ENCODE peak calls at places on chromosomes 11 and 22, in four cellular contexts. L, P, D and U are unnamed samples.

GRCh38 chr11:119671048-119671447 is 58.0 kb downstream of the NECTIN1 start:
- DNase-seq in L (peak; percentile 88), P (no peak), D (no peak), U (no peak)

GRCh38 chr11:70933986-70934583 is 318.3 kb downstream of the SHANK2 start:
- DNase-seq in L (no peak), P (no peak), D (no peak), U (no peak)

GRCh38 chr11:88348870-88349269 is 11.3 kb upstream of the CTSC start:
- DNase-seq in L (peak; percentile 81), P (no peak), D (no peak), U (no peak)

GRCh38 chr11:108592591-108593213 is 866 bp downstream of the EXPH5 start:
- DNase-seq in L (no peak), P (peak; percentile 40), D (no peak), U (no peak)

GRCh38 chr11:27694992-27695391 is 5.3 kb downstream of the BDNF start:
- DNase-seq in L (no peak), P (no peak), D (no peak), U (no peak)

GRCh38 chr22:44538071-44538470 is 40.0 kb upstream of the RTL6 start:
- DNase-seq in L (peak; percentile 43), P (no peak), D (no peak), U (no peak)

GRCh38 chr22:29987143-29987542 is 93.1 kb upstream of the HORMAD2 start:
- DNase-seq in L (no peak), P (no peak), D (no peak), U (no peak)

GRCh38 chr11:68827733-68828132 is 14.0 kb downstream of the CPT1A start:
- DNase-seq in L (no peak), P (no peak), D (no peak), U (no peak)

GRCh38 chr11:102453286-102453797 is 777 bp upstream of the TMEM123 start:
- DNase-seq in L (no peak), P (peak; percentile 38), D (no peak), U (no peak)

GRCh38 chr11:19633276-19633675 is 79.4 kb upstream of the NAV2 start:
- DNase-seq in L (no peak), P (no peak), D (no peak), U (no peak)

GRCh38 chr22:25081409-25081824 is 118.2 kb upstream of the CRYBB3 start:
- DNase-seq in L (peak; percentile 4), P (no peak), D (no peak), U (peak; percentile 60)

GRCh38 chr22:44337658-44338004 is 24.9 kb upstream of the SHISAL1 start:
- DNase-seq in L (peak; percentile 75), P (peak; percentile 53), D (no peak), U (peak; percentile 41)

GRCh38 chr11:108206969-108207682 is 15.3 kb downstream of the NPAT start:
- DNase-seq in L (no peak), P (no peak), D (no peak), U (no peak)

GRCh38 chr22:17784776-17785175 is 10.5 kb upstream of the BID start:
- DNase-seq in L (no peak), P (no peak), D (no peak), U (no peak)
- H2BK120ac ChIP-seq in L (no peak overlapping the region), P (no peak overlapping the region), D (no peak overlapping the region), U (no peak overlapping the region)

DNA sequence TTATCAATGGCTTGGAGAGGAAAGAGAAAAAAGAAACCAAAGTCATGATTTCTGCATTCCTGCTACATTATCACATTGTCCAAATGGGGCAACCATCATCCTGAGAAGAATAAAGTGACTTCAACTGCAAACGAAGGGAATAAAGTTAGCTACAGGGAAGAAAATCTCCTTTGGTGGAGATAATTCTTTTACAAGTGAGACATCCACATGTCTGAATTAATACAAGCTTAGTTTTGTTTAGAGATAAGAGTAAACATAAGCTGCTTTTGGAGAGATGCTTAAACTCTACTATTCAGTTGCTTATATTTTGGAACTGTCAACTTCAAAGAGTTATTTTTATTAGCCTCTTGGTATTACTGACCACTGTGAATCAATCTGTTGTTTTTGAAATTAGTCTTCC is at the start of gene OR52L1:
- DNase-seq in L (no peak), P (no peak), D (no peak), U (no peak)
- H3K56ac ChIP-seq in L (no peak within 1 kb of the TSS), P (no peak within 1 kb of the TSS), D (no peak within 1 kb of the TSS), U (no peak within 1 kb of the TSS)

GRCh38 chr11:2844996-2845395 is 40.6 kb downstream of the CDKN1C start:
- DNase-seq in L (no peak), P (no peak), D (no peak), U (no peak)

GRCh38 chr11:2841411-2842190 is 44.0 kb downstream of the CDKN1C start:
- DNase-seq in L (no peak), P (no peak), D (no peak), U (no peak)

GRCh38 chr11:2843551-2843950 is 42.0 kb downstream of the CDKN1C start:
- DNase-seq in L (no peak), P (no peak), D (no peak), U (no peak)

GRCh38 chr11:2844116-2844515 is 41.5 kb downstream of the CDKN1C start:
- DNase-seq in L (no peak), P (no peak), D (no peak), U (no peak)

GRCh38 chr11:2842876-2843275 is 42.7 kb downstream of the CDKN1C start:
- DNase-seq in L (no peak), P (no peak), D (no peak), U (no peak)
- H2BK120ac ChIP-seq in L (no peak overlapping the region), P (no peak overlapping the region), D (no peak overlapping the region), U (no peak overlapping the region)

GRCh38 chr11:9615031-9615451 is 41.6 kb downstream of the WEE1 start:
- DNase-seq in L (peak; percentile 13), P (no peak), D (no peak), U (no peak)
- H3K56ac ChIP-seq in L (peak overlapping the region; percentile 91), P (no peak overlapping the region), D (no peak overlapping the region), U (peak overlapping the region; percentile 30)